ENCODE peak calls at places on chromosomes 7 and 10, in six cellular contexts. V is AG09309; H is CD8-positive, alpha-beta T cell; R is mesenchymal stem cell; Y is right lobe of liver; F is CD8-positive, alpha-beta memory T cell. Q is an unnamed sample.

GRCh38 chr10:124745257-124745656 is 1.1 kb upstream of the FAM53B start:
- DNase-seq in R (no peak), V (no peak), Y (no peak), H (no peak), F (no peak), Q (no peak)

GRCh38 chr10:80172896-80173295 is 32.4 kb downstream of the ANXA11 start:
- DNase-seq in R (no peak), Y (no peak), V (no peak), H (no peak), F (no peak), Q (no peak)

GRCh38 chr7:28037220-28038010 is 143.2 kb downstream of the JAZF1 start:
- DNase-seq in Y (no peak), F (no peak), H (no peak), R (peak), V (peak), Q (no peak)

GRCh38 chr7:137954614-137955013 is 47.3 kb downstream of the CREB3L2 start:
- DNase-seq in F (no peak), V (no peak), H (no peak), R (peak), Y (no peak), Q (no peak)

GRCh38 chr7:157003445-157004049 is 6.9 kb downstream of the MNX1 start:
- DNase-seq in R (no peak), Y (no peak), F (no peak), H (no peak), V (no peak), Q (no peak)

GRCh38 chr10:128173383-128173782 is 47.2 kb upstream of the MKI67 start:
- DNase-seq in Y (no peak), V (no peak), F (no peak), R (no peak), H (no peak), Q (no peak)

GRCh38 chr10:92688927-92689662 is 660 bp upstream of the HHEX start:
- DNase-seq in F (no peak), H (no peak), Y (peak), V (no peak), R (peak), Q (no peak)

GRCh38 chr10:32417906-32418547 is 27.9 kb upstream of the CCDC7 start:
- DNase-seq in V (peak), Y (no peak), H (no peak), R (peak), F (no peak), Q (no peak)

GRCh38 chr7:128909605-128910568 is 622 bp downstream of the KCP start:
- DNase-seq in V (no peak), R (peak), Y (no peak), H (no peak), F (no peak), Q (no peak)
- H3K4me3 ChIP-seq in V (peak), R (peak), Y (peak), H (no peak), F (no peak), Q (no peak)

DNA sequence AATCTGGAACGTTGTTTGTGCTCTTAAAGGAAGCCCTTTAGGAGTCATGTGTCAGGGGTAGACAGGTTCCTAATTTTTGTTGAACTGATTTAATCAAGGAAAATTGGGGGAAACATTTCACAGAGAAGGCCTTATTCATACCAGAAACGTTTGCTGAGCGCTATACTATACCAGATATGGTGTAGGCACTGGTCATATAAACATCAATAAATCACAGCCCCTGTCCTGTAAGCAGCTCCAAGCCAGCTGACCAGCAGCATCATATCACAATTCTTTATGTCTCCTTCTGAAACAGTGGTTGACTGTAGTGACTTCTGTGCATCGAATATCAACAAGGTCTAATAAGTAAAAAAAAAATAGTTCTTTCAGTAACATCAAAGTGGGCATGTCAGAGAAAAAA is 1.1 kb downstream of the TMEM178B start:
- DNase-seq in R (no peak), V (no peak), F (no peak), H (no peak), Y (no peak), Q (no peak)
- H3K4me3 ChIP-seq in R (no peak), V (no peak), F (no peak), H (no peak), Y (no peak), Q (no peak)

GRCh38 chr7:107643407-107643806 is 17.2 kb upstream of the SLC26A4 start:
- DNase-seq in Y (no peak), F (no peak), V (no peak), H (no peak), R (peak), Q (no peak)

GRCh38 chr7:107643938-107644703 is 16.5 kb upstream of the SLC26A4 start:
- DNase-seq in H (no peak), V (no peak), Y (no peak), R (no peak), F (no peak), Q (no peak)

DNA sequence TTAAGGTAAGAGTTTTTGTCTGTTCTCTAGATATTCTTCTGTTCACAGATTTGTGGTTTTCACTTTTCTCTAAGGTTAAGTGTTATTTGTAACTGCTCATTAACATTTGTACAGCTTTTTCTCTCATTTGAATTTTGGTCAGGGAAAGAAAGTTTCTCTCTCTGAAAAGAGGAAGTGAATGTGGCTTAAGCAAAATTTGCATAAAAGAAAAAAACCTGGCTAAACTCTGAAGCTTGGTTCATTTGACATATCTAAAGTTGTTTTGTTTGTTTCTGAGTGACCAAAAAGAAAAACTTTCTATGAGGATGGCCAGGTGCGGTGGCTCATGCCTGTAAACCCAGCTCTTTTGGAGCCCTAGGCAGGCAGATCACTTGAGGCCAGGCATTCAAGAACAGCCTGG is 22.0 kb upstream of the SLC26A4 start:
- DNase-seq in H (no peak), V (no peak), Y (no peak), R (no peak), F (no peak), Q (no peak)
- H3K4me3 ChIP-seq in H (no peak), V (no peak), Y (no peak), R (no peak), F (no peak), Q (no peak)

GRCh38 chr10:113854757-113855626 is 531 bp downstream of the NHLRC2 start:
- DNase-seq in V (no peak), R (peak), F (peak), Y (peak), H (peak), Q (peak)

GRCh38 chr10:113856563-113856962 is 2.1 kb downstream of the NHLRC2 start:
- DNase-seq in H (no peak), Y (no peak), R (peak), F (no peak), V (no peak), Q (no peak)

GRCh38 chr10:113859261-113859660 is 4.8 kb downstream of the NHLRC2 start:
- DNase-seq in F (no peak), R (no peak), V (no peak), H (no peak), Y (no peak), Q (no peak)

GRCh38 chr10:113857210-113857609 is 2.7 kb downstream of the NHLRC2 start:
- DNase-seq in F (no peak), R (no peak), Y (no peak), H (no peak), V (no peak), Q (no peak)

GRCh38 chr10:113858541-113858940 is 4.1 kb downstream of the NHLRC2 start:
- DNase-seq in Y (no peak), R (peak), H (no peak), F (no peak), V (no peak), Q (no peak)
- H3K4me3 ChIP-seq in Y (no peak), R (no peak), H (no peak), F (no peak), V (no peak), Q (no peak)

GRCh38 chr7:36155811-36156361 is 2.8 kb downstream of the EEPD1 start:
- DNase-seq in F (no peak), V (no peak), H (no peak), R (peak), Y (peak), Q (no peak)
- H3K4me3 ChIP-seq in F (no peak), V (no peak), H (no peak), R (peak), Y (peak), Q (no peak)